ENCODE peak calls at places on chromosomes 3 and 15, in seven cellular contexts. G is pancreas, V is body of pancreas, R is Peyer's patch, X is psoas muscle, N is adrenal gland, Y is IMR-90. S is an unnamed sample.

GRCh38 chr15:78203346-78204225 is 30.8 kb downstream of the ACSBG1 start:
- DNase-seq in G (peak; percentile 58), V (peak; percentile 30), R (no peak), X (peak; percentile 73), N (peak; percentile 51), Y (no peak), S (no peak)

GRCh38 chr3:9101286-9101685 is 138.0 kb upstream of the RAD18 start:
- DNase-seq in G (no peak), V (no peak), R (no peak), X (no peak), N (peak; percentile 7), Y (no peak), S (no peak)

GRCh38 chr3:39378092-39378491 is 5.1 kb upstream of the SLC25A38 start:
- DNase-seq in G (no peak), V (peak; percentile 72), R (no peak), X (no peak), N (peak; percentile 64), Y (peak; percentile 18), S (peak; percentile 70)

GRCh38 chr3:172034786-172035685 is 4.3 kb upstream of the FNDC3B start:
- DNase-seq in G (no peak), V (no peak), R (no peak), X (no peak), N (peak; percentile 36), Y (peak; percentile 33), S (peak; percentile 45)

GRCh38 chr3:37766797-37767776 is 94.6 kb upstream of the CTDSPL start:
- DNase-seq in G (no peak), V (no peak), R (no peak), X (no peak), N (no peak), Y (no peak), S (no peak)

GRCh38 chr15:91864669-91865068 is 11.2 kb downstream of the SLCO3A1 start:
- DNase-seq in G (no peak), V (no peak), R (no peak), X (no peak), N (no peak), Y (no peak), S (no peak)

GRCh38 chr3:38136272-38136806 is 588 bp downstream of the ACAA1 start:
- DNase-seq in G (no peak), V (peak; percentile 57), R (no peak), X (no peak), N (peak; percentile 67), Y (peak; percentile 54), S (peak; percentile 34)

GRCh38 chr3:49813497-49814174 is at the start of gene UBA7:
- DNase-seq in G (no peak), V (peak; percentile 39), R (peak; percentile 66), X (peak; percentile 65), N (peak; percentile 78), Y (peak; percentile 80), S (no peak)

GRCh38 chr15:38195191-38195901 is 57.3 kb upstream of the SPRED1 start:
- DNase-seq in G (no peak), V (no peak), R (no peak), X (no peak), N (no peak), Y (peak; percentile 11), S (no peak)

GRCh38 chr15:62739507-62739906 is 303.0 kb upstream of the TPM1 start:
- DNase-seq in G (no peak), V (no peak), R (no peak), X (no peak), N (no peak), Y (peak; percentile 86), S (no peak)

GRCh38 chr3:63763156-63763555 is 55.9 kb upstream of the C3orf49 start:
- DNase-seq in G (no peak), V (no peak), R (no peak), X (no peak), N (no peak), Y (no peak), S (no peak)

GRCh38 chr3:120418866-120419490 is 31.8 kb downstream of the FSTL1 start:
- DNase-seq in G (no peak), V (peak; percentile 51), R (peak; percentile 58), X (no peak), N (peak; percentile 73), Y (no peak), S (peak; percentile 52)

GRCh38 chr15:75981149-75981815 is 30.9 kb downstream of the NRG4 start:
- DNase-seq in G (no peak), V (no peak), R (no peak), X (no peak), N (no peak), Y (no peak), S (no peak)

GRCh38 chr3:71560665-71561064 is 22.9 kb downstream of the FOXP1 start:
- DNase-seq in G (no peak), V (no peak), R (no peak), X (no peak), N (no peak), Y (peak; percentile 20), S (no peak)

GRCh38 chr3:128053614-128054013 is 1.4 kb downstream of the SEC61A1 start:
- DNase-seq in G (no peak), V (no peak), R (no peak), X (no peak), N (no peak), Y (no peak), S (no peak)

GRCh38 chr3:31356941-31357340 is 175.8 kb upstream of the STT3B start:
- DNase-seq in G (no peak), V (no peak), R (no peak), X (no peak), N (peak; percentile 51), Y (peak; percentile 33), S (no peak)

GRCh38 chr3:188832961-188833615 is 338.7 kb upstream of the TPRG1 start:
- DNase-seq in G (no peak), V (no peak), R (no peak), X (no peak), N (no peak), Y (no peak), S (no peak)

GRCh38 chr3:188468672-188469071 is 314.7 kb downstream of the LPP start:
- DNase-seq in G (no peak), V (no peak), R (no peak), X (peak; percentile 83), N (peak; percentile 74), Y (no peak), S (no peak)

GRCh38 chr3:123503200-123503599 is 54.3 kb upstream of the ADCY5 start:
- DNase-seq in G (no peak), V (no peak), R (no peak), X (no peak), N (no peak), Y (no peak), S (no peak)

GRCh38 chr3:114527036-114527644 is 233.3 kb downstream of the TIGIT start:
- DNase-seq in G (no peak), V (no peak), R (no peak), X (no peak), N (no peak), Y (peak; percentile 22), S (peak; percentile 4)

GRCh38 chr15:77168211-77168610 is 97.3 kb upstream of the TSPAN3 start:
- DNase-seq in G (no peak), V (no peak), R (no peak), X (no peak), N (no peak), Y (no peak), S (no peak)

GRCh38 chr15:90495067-90495466 is 34.7 kb upstream of the CRTC3 start:
- DNase-seq in G (no peak), V (no peak), R (no peak), X (no peak), N (no peak), Y (no peak), S (no peak)

GRCh38 chr15:78675206-78675605 is 34.2 kb upstream of the CHRNB4 start:
- DNase-seq in G (no peak), V (no peak), R (no peak), X (no peak), N (no peak), Y (no peak), S (no peak)

GRCh38 chr15:97200161-97200560 is 760.3 kb upstream of the ARRDC4 start:
- DNase-seq in G (no peak), V (no peak), R (no peak), X (no peak), N (no peak), Y (no peak), S (no peak)

GRCh38 chr3:114746502-114746901 is 400.6 kb downstream of the ZBTB20 start:
- DNase-seq in G (no peak), V (no peak), R (no peak), X (no peak), N (no peak), Y (no peak), S (no peak)

GRCh38 chr3:141403576-141403975 is 35.3 kb downstream of the ZBTB38 start:
- DNase-seq in G (no peak), V (no peak), R (no peak), X (no peak), N (no peak), Y (no peak), S (no peak)
- H3K4me1 ChIP-seq in G (peaks cover 32% of the 10 kb centered on the region), V (peaks cover 73% of the 10 kb centered on the region), R (peaks cover 27% of the 10 kb centered on the region), X (peaks cover 44% of the 10 kb centered on the region), N (peaks cover 70% of the 10 kb centered on the region), Y (peaks cover 42% of the 10 kb centered on the region), S (peaks cover 66% of the 10 kb centered on the region)

GRCh38 chr3:24802614-24803013 is 308.0 kb upstream of the THRB start:
- DNase-seq in G (no peak), V (no peak), R (no peak), X (no peak), N (no peak), Y (no peak), S (no peak)
- H3K27ac ChIP-seq in G (no peak overlapping the region), V (no peak overlapping the region), R (no peak overlapping the region), X (no peak overlapping the region), N (no peak overlapping the region), Y (no peak overlapping the region), S (no peak overlapping the region)

GRCh38 chr3:48562367-48563095 is 1.1 kb downstream of the UCN2 start:
- DNase-seq in G (no peak), V (no peak), R (no peak), X (no peak), N (no peak), Y (no peak), S (no peak)

GRCh38 chr3:48563382-48563918 is at the start of gene UCN2:
- DNase-seq in G (no peak), V (no peak), R (no peak), X (no peak), N (no peak), Y (peak; percentile 21), S (no peak)

GRCh38 chr3:48561045-48561736 is 2.4 kb downstream of the UCN2 start:
- DNase-seq in G (no peak), V (no peak), R (no peak), X (peak; percentile 74), N (peak; percentile 56), Y (peak; percentile 64), S (no peak)

GRCh38 chr3:48558446-48559134 is 2.0 kb upstream of the PFKFB4 start:
- DNase-seq in G (no peak), V (no peak), R (no peak), X (peak; percentile 74), N (peak; percentile 63), Y (no peak), S (no peak)

GRCh38 chr3:48560648-48561018 is 2.9 kb downstream of the UCN2 start:
- DNase-seq in G (no peak), V (no peak), R (no peak), X (no peak), N (peak; percentile 17), Y (no peak), S (no peak)
- H3K4me1 ChIP-seq in G (peaks cover 10% of the 10 kb centered on the region), V (peaks cover 24% of the 10 kb centered on the region), R (peaks cover 35% of the 10 kb centered on the region), X (peaks cover 33% of the 10 kb centered on the region), N (peaks cover 14% of the 10 kb centered on the region), Y (peaks cover 39% of the 10 kb centered on the region), S (peaks cover 19% of the 10 kb centered on the region)

GRCh38 chr3:134249935-134250716 is 533 bp downstream of the RYK start:
- DNase-seq in G (peak; percentile 88), V (peak; percentile 61), R (peak; percentile 82), X (peak; percentile 78), N (peak; percentile 77), Y (peak; percentile 28), S (peak; percentile 44)
- H3K27ac ChIP-seq in G (peak overlapping the region; percentile 82), V (peak overlapping the region; percentile 88), R (peak overlapping the region; percentile 93), X (peak overlapping the region; percentile 95), N (peak overlapping the region; percentile 85), Y (peak overlapping the region; percentile 79), S (peak overlapping the region; percentile 75)